ENCODE peak calls at places on chromosomes 3 and 15, in ten cellular contexts. F, V, Y, I, H, R, E, N, L and B are unnamed samples.

GRCh38 chr3:114902691-114903101 is 244.4 kb downstream of the ZBTB20 start:
- DNase-seq in F (no peak), V (no peak), Y (no peak), I (no peak), H (no peak), R (no peak), E (no peak), N (no peak), L (no peak), B (no peak)

GRCh38 chr15:77901921-77902750 is 175.4 kb downstream of the TBC1D2B start:
- DNase-seq in F (no peak), V (no peak), Y (no peak), I (no peak), H (no peak), R (peak), E (no peak), N (no peak), L (no peak), B (no peak)

GRCh38 chr3:188092648-188093047 is 61.3 kb upstream of the LPP start:
- DNase-seq in F (peak), V (peak), Y (no peak), I (no peak), H (no peak), R (peak), E (no peak), N (peak), L (peak), B (no peak)

GRCh38 chr3:150317469-150317868 is 90.6 kb upstream of the TSC22D2 start:
- DNase-seq in F (no peak), V (no peak), Y (no peak), I (no peak), H (no peak), R (no peak), E (no peak), N (no peak), L (no peak), B (no peak)

GRCh38 chr3:197007296-197007940 is 22.2 kb downstream of the MELTF start:
- DNase-seq in F (no peak), V (no peak), Y (no peak), I (no peak), H (no peak), R (no peak), E (no peak), N (no peak), L (no peak), B (no peak)

GRCh38 chr15:42937143-42937542 is 16.6 kb upstream of the TTBK2 start:
- DNase-seq in F (no peak), V (no peak), Y (no peak), I (no peak), H (no peak), R (no peak), E (no peak), N (no peak), L (no peak), B (no peak)

GRCh38 chr3:71973337-71974030 is 188.5 kb upstream of the PROK2 start:
- DNase-seq in F (no peak), V (no peak), Y (peak), I (no peak), H (no peak), R (no peak), E (no peak), N (no peak), L (no peak), B (no peak)

GRCh38 chr15:40067921-40068624 is 29.1 kb upstream of the SRP14 start:
- DNase-seq in F (no peak), V (peak), Y (no peak), I (no peak), H (no peak), R (no peak), E (no peak), N (no peak), L (no peak), B (no peak)

GRCh38 chr3:122786067-122786466 is 7.6 kb downstream of the HSPBAP1 start:
- DNase-seq in F (peak), V (peak), Y (no peak), I (no peak), H (peak), R (no peak), E (peak), N (peak), L (no peak), B (no peak)

GRCh38 chr3:44958406-44958805 is 17.6 kb downstream of the ZDHHC3 start:
- DNase-seq in F (no peak), V (no peak), Y (no peak), I (no peak), H (no peak), R (peak), E (no peak), N (no peak), L (no peak), B (no peak)